ENCODE peak calls at places on chromosome 6, in five cellular contexts. N is nephron progenitor cell; A is CD4-positive, alpha-beta T cell; P is neural crest cell; T is heart right ventricle. C is an unnamed sample.
A peak's percentile ranks its signal among the peaks of the same experiment; 100 is the strongest.

GRCh38 chr6:51855310-51856082 is 231.9 kb downstream of the PKHD1 start:
- DNase-seq in P (peak; percentile 40), T (no peak), N (peak; percentile 30), A (no peak), C (no peak)

GRCh38 chr6:107679457-107679856 is 144.7 kb downstream of the SCML4 start:
- DNase-seq in T (no peak), P (no peak), N (peak; percentile 33), A (no peak), C (no peak)

GRCh38 chr6:40409716-40410397 is 177.3 kb downstream of the LRFN2 start:
- DNase-seq in P (no peak), A (no peak), N (no peak), T (no peak), C (no peak)

GRCh38 chr6:28258877-28259777 is at the start of gene NKAPL:
- DNase-seq in T (peak; percentile 88), A (peak; percentile 49), N (no peak), P (no peak), C (no peak)

GRCh38 chr6:73636048-73636447 is 17.7 kb downstream of the SLC17A5 start:
- DNase-seq in N (no peak), T (no peak), A (no peak), P (no peak), C (no peak)

GRCh38 chr6:93079061-93079460 is 340.3 kb downstream of the EPHA7 start:
- DNase-seq in P (no peak), T (no peak), N (no peak), A (no peak), C (no peak)

GRCh38 chr6:34478796-34479195 is 12.9 kb downstream of the PACSIN1 start:
- DNase-seq in N (no peak), A (no peak), P (no peak), T (no peak), C (no peak)

GRCh38 chr6:46042355-46042999 is 26.8 kb upstream of the CLIC5 start:
- DNase-seq in P (no peak), A (no peak), T (no peak), N (peak; percentile 20), C (no peak)

GRCh38 chr6:25603251-25603650 is 48.8 kb upstream of the SCGN start:
- DNase-seq in T (no peak), P (no peak), N (no peak), A (no peak), C (no peak)

GRCh38 chr6:151154418-151154817 is 85.3 kb upstream of the AKAP12 start:
- DNase-seq in A (no peak), N (no peak), T (peak; percentile 40), P (no peak), C (no peak)

GRCh38 chr6:116136933-116137340 is 11.0 kb upstream of the COL10A1 start:
- DNase-seq in T (no peak), A (no peak), N (no peak), P (no peak), C (no peak)

GRCh38 chr6:111918825-111919224 is 45.6 kb upstream of the FYN start:
- DNase-seq in T (peak; percentile 14), N (no peak), A (no peak), P (no peak), C (no peak)

GRCh38 chr6:27247133-27247836 is at the start of gene PRSS16:
- DNase-seq in A (no peak), P (no peak), T (no peak), N (peak; percentile 25), C (no peak)

GRCh38 chr6:95686272-95686671 is 108.9 kb downstream of the MANEA start:
- DNase-seq in A (no peak), N (no peak), T (no peak), P (no peak), C (no peak)
- TF ChIP-seq CTCF in A (no peak), N (no peak), T (no peak), P (no peak), C (no peak)

DNA sequence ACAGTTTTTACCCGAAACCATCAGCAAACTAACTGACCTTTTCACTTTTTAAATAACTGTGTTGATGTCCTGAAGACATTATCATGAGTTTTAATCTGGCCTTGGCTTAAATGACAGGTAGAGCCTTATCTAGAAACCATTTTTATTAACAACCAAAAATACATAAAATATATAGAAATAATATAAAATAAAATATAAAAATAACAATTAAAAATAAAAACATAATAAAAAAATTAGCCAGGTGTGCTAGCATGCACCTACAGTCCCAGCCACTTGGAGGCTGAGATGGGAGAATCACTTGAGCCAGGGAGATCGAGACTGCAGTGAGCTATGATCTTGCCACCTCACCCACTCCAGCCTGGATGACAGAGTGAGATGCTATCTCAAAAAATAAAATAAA is 21.6 kb downstream of the HMGN3 start:
- DNase-seq in N (no peak), T (no peak), P (no peak), A (no peak), C (no peak)
- TF ChIP-seq CTCF in N (no peak), T (no peak), P (peak; percentile 39), A (no peak), C (no peak)

GRCh38 chr6:152701081-152701862 is 3.6 kb downstream of the MYCT1 start:
- DNase-seq in N (no peak), A (no peak), T (no peak), P (no peak), C (no peak)
- TF ChIP-seq CTCF in N (no peak), A (no peak), T (peak; percentile 8), P (no peak), C (no peak)

DNA sequence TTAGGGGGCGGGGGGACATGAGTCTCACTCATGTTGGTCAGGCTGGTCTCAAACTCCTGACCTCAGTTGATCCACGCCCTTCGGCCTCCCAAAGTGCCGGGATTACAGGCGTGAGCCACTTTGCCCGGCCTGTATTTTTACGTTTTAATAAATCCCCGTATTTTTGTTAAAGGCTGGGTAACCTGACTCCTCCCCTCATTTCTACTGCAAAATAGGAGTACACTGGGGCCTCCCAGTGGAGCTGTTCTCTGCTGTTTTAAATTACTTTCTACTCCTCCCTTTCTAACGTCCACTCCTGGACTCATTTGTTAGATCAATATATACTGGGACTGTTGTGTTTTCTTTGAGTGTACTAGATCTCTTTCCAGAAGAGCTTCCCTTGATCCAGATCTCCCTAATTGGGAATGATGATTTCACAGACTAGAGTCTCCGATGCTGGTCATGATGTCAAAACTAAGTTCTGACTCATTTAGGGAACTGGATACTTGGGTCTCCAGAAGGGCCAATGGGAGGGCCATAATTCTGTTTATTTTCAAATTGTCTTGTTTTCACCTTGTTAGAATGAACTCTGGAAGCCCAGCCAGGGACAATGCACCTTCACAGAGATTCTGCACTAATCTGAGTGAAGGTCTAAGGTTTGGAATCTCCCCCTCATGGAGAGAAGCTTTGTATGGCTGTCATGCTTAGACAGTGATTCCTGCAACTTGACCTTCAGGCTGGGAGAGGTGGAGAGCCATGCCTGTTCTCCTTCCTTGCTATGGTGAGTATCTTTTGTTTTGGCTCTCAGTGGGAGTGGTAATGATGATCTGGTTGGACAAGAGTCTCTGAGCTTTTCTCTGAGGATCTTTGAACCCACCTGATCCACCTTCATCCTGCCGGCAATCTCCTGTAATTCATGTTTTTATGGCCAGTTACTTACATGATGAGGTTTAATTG is 9.4 kb downstream of the HSPA1B start:
- DNase-seq in N (no peak), A (no peak), P (no peak), T (no peak), C (no peak)
- TF ChIP-seq CTCF in N (no peak), A (no peak), P (no peak), T (no peak), C (no peak)

C was measured in omental fat pad.